ENCODE peak calls at places on chromosomes 12 and 14, in four cellular contexts. F, R, J and M are unnamed samples.

GRCh38 chr12:116454950-116455447 is 104.2 kb upstream of the MAP1LC3B2 start:
- DNase-seq in R (no peak), F (no peak), J (no peak), M (no peak)

GRCh38 chr12:40444174-40444573 is 219.4 kb downstream of the LRRK2 start:
- DNase-seq in F (peak; percentile 17), J (no peak), R (no peak), M (no peak)

GRCh38 chr12:19190292-19191031 is 60.9 kb downstream of the PLEKHA5 start:
- DNase-seq in R (peak; percentile 82), J (no peak), F (no peak), M (no peak)

GRCh38 chr14:104559769-104560585 is 19.6 kb upstream of the C14orf180 start:
- DNase-seq in F (no peak), J (no peak), R (no peak), M (no peak)

GRCh38 chr12:54228471-54228870 is 39.7 kb upstream of the SMUG1 start:
- DNase-seq in F (no peak), J (no peak), R (peak; percentile 17), M (no peak)

GRCh38 chr12:48972213-48973021 is 882 bp upstream of the WNT10B start:
- DNase-seq in F (no peak), R (peak; percentile 54), J (no peak), M (no peak)

GRCh38 chr14:21987937-21988336 is 314.3 kb upstream of the OR4E1 start:
- DNase-seq in R (peak; percentile 30), J (no peak), F (peak; percentile 99), M (no peak)

GRCh38 chr12:96359328-96359727 is 40.9 kb downstream of the CDK17 start:
- DNase-seq in R (no peak), J (no peak), F (peak; percentile 32), M (no peak)

GRCh38 chr14:104753528-104754212 is 723 bp downstream of the SIVA1 start:
- DNase-seq in F (no peak), J (no peak), R (peak; percentile 15), M (no peak)

GRCh38 chr14:61965030-61965745 is 203.0 kb downstream of the SNAPC1 start:
- DNase-seq in R (no peak), J (no peak), F (no peak), M (no peak)

GRCh38 chr14:24072436-24072835 is 1.1 kb downstream of the CPNE6 start:
- DNase-seq in F (no peak), R (no peak), J (no peak), M (no peak)

GRCh38 chr12:117019866-117020265 is 79.3 kb downstream of the TESC start:
- DNase-seq in R (no peak), J (peak; percentile 93), F (no peak), M (no peak)

GRCh38 chr14:104794641-104795467 is 694 bp downstream of the AKT1 start:
- DNase-seq in F (peak; percentile 34), J (no peak), R (no peak), M (no peak)

GRCh38 chr14:104243200-104243599 is 104.8 kb downstream of the KIF26A start:
- DNase-seq in F (no peak), J (no peak), R (no peak), M (no peak)

GRCh38 chr14:76769636-76770292 is 8.5 kb downstream of the VASH1 start:
- DNase-seq in J (no peak), F (no peak), R (no peak), M (no peak)

GRCh38 chr12:4858385-4858784 is 51.3 kb upstream of the KCNA1 start:
- DNase-seq in R (no peak), F (peak; percentile 70), J (no peak), M (no peak)

GRCh38 chr14:45254771-45255170 is 1.8 kb upstream of the MIS18BP1 start:
- DNase-seq in R (no peak), J (no peak), F (no peak), M (peak; percentile 54)

GRCh38 chr12:131735863-131736806 is 25.2 kb downstream of the SFSWAP start:
- DNase-seq in J (no peak), R (no peak), F (no peak), M (no peak)

GRCh38 chr14:72855913-72856312 is 38.0 kb downstream of the DPF3 start:
- DNase-seq in F (no peak), R (no peak), J (no peak), M (no peak)

GRCh38 chr14:54597795-54598443 is 31.0 kb downstream of the SAMD4A start:
- DNase-seq in R (peak; percentile 60), F (no peak), J (no peak), M (no peak)

GRCh38 chr12:95481072-95481471 is 7.1 kb downstream of the METAP2 start:
- DNase-seq in J (no peak), F (no peak), R (peak; percentile 41), M (no peak)

GRCh38 chr14:30387856-30388255 is 171.1 kb upstream of the G2E3 start:
- DNase-seq in R (no peak), J (no peak), F (no peak), M (no peak)

GRCh38 chr12:66637693-66638301 is 41.1 kb downstream of the GRIP1 start:
- DNase-seq in F (no peak), R (no peak), J (no peak), M (no peak)

GRCh38 chr14:22764382-22764781 is 2.1 kb upstream of the OXA1L start:
- DNase-seq in J (no peak), F (no peak), R (no peak), M (no peak)

GRCh38 chr12:105945935-105946334 is 192.8 kb downstream of the NUAK1 start:
- DNase-seq in F (no peak), J (no peak), R (no peak), M (no peak)

GRCh38 chr14:65916055-65916454 is 503.5 kb downstream of the FUT8 start:
- DNase-seq in R (no peak), F (no peak), J (no peak), M (no peak)

GRCh38 chr14:51293926-51294290 is 53.9 kb downstream of the TMX1 start:
- DNase-seq in F (no peak), R (no peak), J (no peak), M (no peak)

GRCh38 chr14:53441789-53442188 is 288.7 kb upstream of the DDHD1 start:
- DNase-seq in R (no peak), J (no peak), F (no peak), M (no peak)

GRCh38 chr12:88242939-88243338 is 100.8 kb downstream of the TMTC3 start:
- DNase-seq in F (no peak), J (no peak), R (no peak), M (no peak)

GRCh38 chr12:10385181-10385613 is 4.6 kb downstream of the KLRK1 start:
- DNase-seq in F (no peak), J (no peak), R (no peak), M (no peak)

GRCh38 chr12:40137252-40137651 is 31.4 kb upstream of the SLC2A13 start:
- DNase-seq in J (no peak), R (peak; percentile 76), F (no peak), M (no peak)

GRCh38 chr12:124862768-124863408 is 776 bp downstream of the SCARB1 start:
- DNase-seq in J (no peak), F (peak; percentile 81), R (peak; percentile 41), M (no peak)

GRCh38 chr12:103745962-103746361 is 95.1 kb downstream of the NT5DC3 start:
- DNase-seq in R (no peak), J (no peak), F (peak; percentile 16), M (no peak)

GRCh38 chr12:130685850-130686249 is 30.2 kb downstream of the RIMBP2 start:
- DNase-seq in R (no peak), F (no peak), J (no peak), M (no peak)

GRCh38 chr12:64522316-64522715 is 70.4 kb downstream of the TBK1 start:
- DNase-seq in F (no peak), R (peak; percentile 95), J (no peak), M (no peak)

GRCh38 chr12:124453419-124454351 is 113.7 kb downstream of the NCOR2 start:
- DNase-seq in J (no peak), R (peak; percentile 95), F (no peak), M (peak; percentile 88)

GRCh38 chr14:61503167-61503801 is 181.9 kb downstream of the PRKCH start:
- DNase-seq in J (no peak), F (no peak), R (no peak), M (no peak)

GRCh38 chr12:112001555-112001954 is 11.4 kb downstream of the TMEM116 start:
- DNase-seq in J (no peak), R (no peak), F (no peak), M (no peak)